ENCODE peak calls at places on chromosomes 1 and 21, in seven cellular contexts. T is AG04450, D is NCI-H2171, W is heart right ventricle, A is T-helper 2 cell, G is NCI-H2081, C is AG08396. X is an unnamed sample.

GRCh38 chr1:244451951-244452795 is 464 bp upstream of the ADSS2 start:
- DNase-seq in G (peak; percentile 100), C (peak; percentile 98), A (peak; percentile 98), D (peak; percentile 99), T (peak; percentile 99), W (peak; percentile 99), X (peak; percentile 99)

GRCh38 chr1:207830788-207831187 is 78.9 kb downstream of the CD46 start:
- DNase-seq in T (no peak), C (no peak), A (no peak), W (no peak), D (no peak), G (no peak), X (no peak)

GRCh38 chr1:33586111-33586510 is 113.7 kb downstream of the ZSCAN20 start:
- DNase-seq in D (no peak), A (no peak), C (peak; percentile 31), G (no peak), T (no peak), W (no peak), X (no peak)

GRCh38 chr1:245155186-245156040 is 628 bp downstream of the KIF26B start:
- DNase-seq in G (peak; percentile 43), A (no peak), D (peak; percentile 33), W (no peak), T (no peak), C (peak; percentile 57), X (no peak)

GRCh38 chr1:15068152-15068551 is 85.4 kb upstream of the TMEM51 start:
- DNase-seq in D (no peak), W (no peak), C (no peak), T (no peak), G (no peak), A (no peak), X (no peak)

GRCh38 chr21:26123012-26123411 is 47.6 kb downstream of the APP start:
- DNase-seq in W (no peak), T (no peak), D (no peak), C (no peak), G (no peak), A (no peak), X (no peak)

GRCh38 chr1:20732071-20732587 is 374 bp downstream of the SH2D5 start:
- DNase-seq in T (peak; percentile 44), C (peak; percentile 94), W (no peak), G (peak; percentile 84), A (peak; percentile 29), D (peak; percentile 78), X (no peak)

GRCh38 chr21:46368533-46369285 is 44.8 kb downstream of the PCNT start:
- DNase-seq in D (no peak), G (no peak), A (peak; percentile 74), W (no peak), T (no peak), C (no peak), X (no peak)

GRCh38 chr1:49728377-49728776 is 295.4 kb downstream of the AGBL4 start:
- DNase-seq in T (no peak), D (no peak), C (no peak), A (no peak), G (no peak), W (no peak), X (peak; percentile 4)

GRCh38 chr1:168893359-168893791 is 164.4 kb upstream of the DPT start:
- DNase-seq in G (peak; percentile 17), A (no peak), W (peak; percentile 13), D (no peak), T (no peak), C (no peak), X (no peak)

GRCh38 chr1:111221633-111222286 is 5.8 kb upstream of the CHI3L2 start:
- DNase-seq in T (no peak), A (peak; percentile 58), D (no peak), C (no peak), W (no peak), G (no peak), X (no peak)

GRCh38 chr1:177185209-177185608 is 14.5 kb downstream of the BRINP2 start:
- DNase-seq in C (no peak), D (no peak), G (no peak), W (no peak), T (no peak), A (no peak), X (peak; percentile 20)

GRCh38 chr1:154429841-154430611 is 24.9 kb downstream of the IL6R start:
- DNase-seq in A (no peak), D (no peak), T (no peak), W (no peak), G (no peak), C (no peak), X (no peak)

GRCh38 chr1:10736623-10737267 is 59.7 kb downstream of the CASZ1 start:
- DNase-seq in A (no peak), T (no peak), C (no peak), G (peak; percentile 89), W (no peak), D (no peak), X (no peak)

GRCh38 chr1:223233019-223233409 is 90.0 kb upstream of the TLR5 start:
- DNase-seq in T (no peak), D (no peak), A (no peak), G (peak; percentile 79), C (no peak), W (no peak), X (no peak)

GRCh38 chr21:40118527-40118926 is 251.3 kb downstream of the PCP4 start:
- DNase-seq in A (no peak), W (no peak), T (no peak), C (no peak), D (no peak), G (peak; percentile 6), X (no peak)

GRCh38 chr1:58895559-58896135 is 111.8 kb upstream of the JUN start:
- DNase-seq in T (no peak), A (no peak), C (no peak), G (no peak), W (no peak), D (no peak), X (no peak)

GRCh38 chr1:181113061-181113695 is 24.7 kb downstream of the IER5 start:
- DNase-seq in A (no peak), W (no peak), T (no peak), G (no peak), C (peak; percentile 60), D (no peak), X (no peak)

GRCh38 chr1:228190778-228191177 is 17.1 kb upstream of the OBSCN start:
- DNase-seq in C (no peak), T (no peak), A (no peak), G (no peak), W (no peak), D (no peak), X (no peak)